ENCODE peak calls at places on chromosomes 13 and 19, in six cellular contexts. C, A, J, L, E and X are unnamed samples.

GRCh38 chr19:52992109-52993004 is 21.4 kb upstream of the ERVV-1 start:
- DNase-seq in C (peak; percentile 37), A (peak; percentile 27), J (no peak), L (no peak), E (no peak), X (peak; percentile 74)

GRCh38 chr13:26558912-26559485 is 1.5 kb downstream of the WASF3 start:
- DNase-seq in C (no peak), A (no peak), J (no peak), L (no peak), E (no peak), X (no peak)

GRCh38 chr13:44259045-44260042 is 114.3 kb upstream of the SERP2 start:
- DNase-seq in C (peak; percentile 48), A (peak; percentile 41), J (no peak), L (peak; percentile 29), E (no peak), X (no peak)

GRCh38 chr19:46881092-46881491 is 20.3 kb downstream of the ARHGAP35 start:
- DNase-seq in C (no peak), A (no peak), J (no peak), L (no peak), E (no peak), X (no peak)

GRCh38 chr19:29247051-29247450 is 34.1 kb upstream of the UQCRFS1 start:
- DNase-seq in C (no peak), A (no peak), J (no peak), L (no peak), E (no peak), X (no peak)

GRCh38 chr19:3743486-3743885 is 18.0 kb downstream of the APBA3 start:
- DNase-seq in C (no peak), A (no peak), J (no peak), L (no peak), E (no peak), X (no peak)

GRCh38 chr13:20336761-20337160 is 104.6 kb upstream of the GJB6 start:
- DNase-seq in C (no peak), A (no peak), J (no peak), L (no peak), E (no peak), X (no peak)

GRCh38 chr19:11478167-11479089 is 2.4 kb downstream of the ELAVL3 start:
- DNase-seq in C (no peak), A (no peak), J (no peak), L (peak; percentile 9), E (no peak), X (no peak)

GRCh38 chr19:46719629-46720515 is 3.0 kb upstream of the PRKD2 start:
- DNase-seq in C (no peak), A (no peak), J (no peak), L (no peak), E (no peak), X (peak; percentile 67)

GRCh38 chr13:47903836-47904235 is 97.2 kb downstream of the SUCLA2 start:
- DNase-seq in C (no peak), A (no peak), J (no peak), L (no peak), E (no peak), X (no peak)

GRCh38 chr19:2354670-2355069 is 5.4 kb upstream of the TMPRSS9 start:
- DNase-seq in C (no peak), A (no peak), J (no peak), L (no peak), E (no peak), X (no peak)

GRCh38 chr19:33399081-33399744 is 25.7 kb downstream of the CEBPG start:
- DNase-seq in C (no peak), A (no peak), J (no peak), L (no peak), E (peak; percentile 41), X (peak; percentile 56)

GRCh38 chr13:43489168-43489730 is 297.5 kb downstream of the ENOX1 start:
- DNase-seq in C (peak; percentile 15), A (no peak), J (no peak), L (no peak), E (no peak), X (peak; percentile 77)

GRCh38 chr13:45473627-45474026 is 8.9 kb downstream of the COG3 start:
- DNase-seq in C (no peak), A (no peak), J (no peak), L (no peak), E (no peak), X (no peak)

GRCh38 chr13:90403330-90404082 is 944.0 kb upstream of the MIR17HG start:
- DNase-seq in C (no peak), A (no peak), J (no peak), L (no peak), E (no peak), X (no peak)

GRCh38 chr19:45159971-45160324 is 834 bp downstream of the NKPD1 start:
- DNase-seq in C (no peak), A (no peak), J (no peak), L (no peak), E (no peak), X (no peak)

GRCh38 chr13:34107814-34108213 is 289.9 kb downstream of the RFC3 start:
- DNase-seq in C (no peak), A (no peak), J (no peak), L (no peak), E (no peak), X (no peak)

GRCh38 chr19:19661675-19662251 is 1.7 kb downstream of the ATP13A1 start:
- DNase-seq in C (peak; percentile 45), A (no peak), J (no peak), L (peak; percentile 65), E (no peak), X (peak; percentile 53)

GRCh38 chr13:97113231-97114001 is 108.7 kb upstream of the MBNL2 start:
- DNase-seq in C (no peak), A (no peak), J (no peak), L (no peak), E (no peak), X (no peak)

GRCh38 chr19:28482221-28482620 is 730.7 kb downstream of the UQCRFS1 start:
- DNase-seq in C (no peak), A (no peak), J (peak; percentile 34), L (no peak), E (no peak), X (no peak)

GRCh38 chr19:46265217-46265828 is 31.5 kb upstream of the HIF3A start:
- DNase-seq in C (peak; percentile 54), A (peak; percentile 74), J (peak; percentile 79), L (peak; percentile 35), E (no peak), X (peak; percentile 76)

GRCh38 chr13:100898431-100898830 is 223.8 kb upstream of the TMTC4 start:
- DNase-seq in C (no peak), A (no peak), J (no peak), L (no peak), E (no peak), X (no peak)

GRCh38 chr19:14004619-14005380 is 1.3 kb downstream of the RFX1 start:
- DNase-seq in C (peak; percentile 66), A (peak; percentile 47), J (no peak), L (no peak), E (no peak), X (peak; percentile 79)

GRCh38 chr19:14006766-14007562 is 844 bp upstream of the RFX1 start:
- DNase-seq in C (no peak), A (no peak), J (no peak), L (no peak), E (peak; percentile 84), X (no peak)

GRCh38 chr19:14003279-14004051 is 2.7 kb downstream of the RFX1 start:
- DNase-seq in C (no peak), A (no peak), J (no peak), L (no peak), E (no peak), X (no peak)

GRCh38 chr19:14006085-14006765 is at the start of gene RFX1:
- DNase-seq in C (peak; percentile 100), A (peak; percentile 100), J (peak; percentile 98), L (peak; percentile 75), E (peak; percentile 100), X (peak; percentile 100)

GRCh38 chr19:14005381-14006084 is 587 bp downstream of the RFX1 start:
- DNase-seq in C (peak; percentile 96), A (peak; percentile 94), J (peak; percentile 51), L (peak; percentile 66), E (peak; percentile 96), X (peak; percentile 96)
- TF ChIP-seq POLR2AphosphoS5 in C (peak; percentile 54), A (no peak), J (no peak), L (no peak), E (peak; percentile 8), X (no peak)

GRCh38 chr19:16084067-16084685 is 7.9 kb downstream of the TPM4 start:
- DNase-seq in C (no peak), A (no peak), J (no peak), L (no peak), E (no peak), X (no peak)

GRCh38 chr19:16085115-16085514 is 8.8 kb downstream of the TPM4 start:
- DNase-seq in C (no peak), A (no peak), J (no peak), L (no peak), E (no peak), X (no peak)

GRCh38 chr19:16088351-16088984 is 12.2 kb downstream of the TPM4 start:
- DNase-seq in C (no peak), A (peak; percentile 52), J (no peak), L (no peak), E (no peak), X (peak; percentile 73)

GRCh38 chr19:16088985-16089846 is 12.9 kb downstream of the TPM4 start:
- DNase-seq in C (no peak), A (no peak), J (no peak), L (no peak), E (no peak), X (no peak)

DNA sequence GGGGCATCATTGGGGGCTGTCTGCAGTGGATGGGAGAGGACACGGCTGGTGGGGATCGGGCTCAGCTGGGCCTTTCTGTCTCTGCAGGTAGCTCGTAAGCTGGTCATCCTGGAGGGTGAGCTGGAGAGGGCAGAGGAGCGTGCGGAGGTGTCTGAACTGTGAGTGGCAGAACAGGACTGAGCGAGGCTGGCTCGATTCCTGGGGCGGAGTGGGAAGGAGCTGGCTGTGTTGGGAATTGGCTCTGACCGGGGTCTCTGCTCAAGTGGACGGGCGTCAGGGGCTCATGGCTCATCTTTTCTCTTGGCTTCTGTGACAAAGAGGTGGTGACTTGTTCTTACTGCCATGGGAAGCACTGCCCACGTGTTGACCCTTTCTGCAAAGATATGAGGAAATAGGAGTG is 11.6 kb downstream of the TPM4 start:
- DNase-seq in C (no peak), A (no peak), J (no peak), L (no peak), E (no peak), X (no peak)
- TF ChIP-seq POLR2AphosphoS5 in C (no peak), A (no peak), J (no peak), L (peak; percentile 89), E (no peak), X (peak; percentile 40)

DNA sequence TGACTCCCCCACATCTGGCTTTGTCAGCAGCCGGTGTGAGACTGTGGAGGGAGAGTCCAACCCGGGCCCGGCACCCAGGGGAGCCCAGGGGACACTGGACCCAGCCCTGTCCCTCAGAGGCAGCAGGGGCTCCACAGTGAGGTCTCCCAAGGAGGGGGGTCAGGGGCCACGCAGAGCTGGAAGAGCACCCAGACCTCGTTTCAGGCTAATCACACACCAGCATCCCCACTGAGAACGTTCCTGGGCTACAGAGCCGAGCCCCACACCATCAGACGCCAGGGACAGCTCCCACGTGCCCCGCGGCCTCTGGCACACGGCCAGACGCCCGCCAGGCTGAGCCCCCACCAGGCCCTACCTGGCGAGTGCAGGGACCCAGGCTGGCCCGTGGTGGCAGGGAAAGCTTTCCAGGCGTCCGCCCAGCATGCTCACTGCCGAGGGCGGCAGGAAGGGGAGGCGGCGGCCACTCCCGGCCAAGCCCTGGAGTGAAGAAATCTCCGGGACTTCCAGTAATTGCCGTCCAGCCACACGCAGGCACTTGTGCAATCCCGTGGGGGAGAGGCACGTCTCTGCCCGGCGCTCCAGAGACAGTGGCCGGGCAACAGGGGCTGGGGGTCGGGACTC is 19.2 kb downstream of the SBNO2 start:
- DNase-seq in C (peak; percentile 89), A (peak; percentile 87), J (no peak), L (no peak), E (peak; percentile 81), X (peak; percentile 96)
- TF ChIP-seq POLR2AphosphoS5 in C (peak; percentile 86), A (peak; percentile 93), J (no peak), L (no peak), E (peak; percentile 91), X (peak; percentile 88)

GRCh38 chr19:16520986-16521624 is 21.1 kb downstream of the CHERP start:
- DNase-seq in C (no peak), A (no peak), J (no peak), L (no peak), E (no peak), X (no peak)
- TF ChIP-seq POLR2AphosphoS5 in C (no peak), A (no peak), J (peak; percentile 17), L (no peak), E (no peak), X (no peak)